ENCODE peak calls at places on chromosomes 3 and 15, in ten cellular contexts. One of them, this sample, is unnamed. For H3K27me3 and H3K36me3, the result is how much of the 10 kb centered on the place peaks cover.

GRCh38 chr15:89656116-89656815 is 999 bp upstream of the KIF7 start:
- DNase-seq in breast epithelium: no peak
- DNase-seq in lower lobe of right lung: no peak
- DNase-seq in tibial artery: no peak
- DNase-seq in cardiac muscle cell: no peak
- DNase-seq in mesendoderm: no peak
- DNase-seq in heart left ventricle: no peak
- DNase-seq in ovary: no peak
- DNase-seq in CD8-positive, alpha-beta T cell: no peak
- DNase-seq in esophagus squamous epithelium: no peak
- DNase-seq in this sample: no peak

GRCh38 chr3:120435621-120436020 is 15.2 kb downstream of the FSTL1 start:
- DNase-seq in breast epithelium: no peak
- DNase-seq in lower lobe of right lung: no peak
- DNase-seq in tibial artery: no peak
- DNase-seq in cardiac muscle cell: peak
- DNase-seq in mesendoderm: peak
- DNase-seq in heart left ventricle: no peak
- DNase-seq in ovary: no peak
- DNase-seq in CD8-positive, alpha-beta T cell: no peak
- DNase-seq in esophagus squamous epithelium: no peak
- DNase-seq in this sample: no peak

GRCh38 chr3:112334709-112335108 is 1.8 kb downstream of the CD200 start:
- DNase-seq in breast epithelium: no peak
- DNase-seq in lower lobe of right lung: no peak
- DNase-seq in tibial artery: no peak
- DNase-seq in cardiac muscle cell: peak
- DNase-seq in mesendoderm: no peak
- DNase-seq in heart left ventricle: no peak
- DNase-seq in ovary: no peak
- DNase-seq in CD8-positive, alpha-beta T cell: no peak
- DNase-seq in esophagus squamous epithelium: no peak
- DNase-seq in this sample: no peak

GRCh38 chr3:127534564-127534963 is 56.0 kb downstream of the TPRA1 start:
- DNase-seq in breast epithelium: no peak
- DNase-seq in lower lobe of right lung: no peak
- DNase-seq in tibial artery: peak
- DNase-seq in cardiac muscle cell: no peak
- DNase-seq in mesendoderm: no peak
- DNase-seq in heart left ventricle: no peak
- DNase-seq in ovary: no peak
- DNase-seq in CD8-positive, alpha-beta T cell: no peak
- DNase-seq in esophagus squamous epithelium: no peak
- DNase-seq in this sample: no peak

GRCh38 chr15:65409284-65409631 is 13.5 kb downstream of the IGDCC4 start:
- DNase-seq in breast epithelium: no peak
- DNase-seq in lower lobe of right lung: no peak
- DNase-seq in tibial artery: no peak
- DNase-seq in cardiac muscle cell: peak
- DNase-seq in mesendoderm: no peak
- DNase-seq in heart left ventricle: no peak
- DNase-seq in ovary: no peak
- DNase-seq in CD8-positive, alpha-beta T cell: no peak
- DNase-seq in esophagus squamous epithelium: no peak
- DNase-seq in this sample: no peak

GRCh38 chr3:18771931-18772330 is 346.8 kb upstream of the SATB1 start:
- DNase-seq in breast epithelium: no peak
- DNase-seq in lower lobe of right lung: no peak
- DNase-seq in tibial artery: no peak
- DNase-seq in cardiac muscle cell: no peak
- DNase-seq in mesendoderm: no peak
- DNase-seq in heart left ventricle: no peak
- DNase-seq in ovary: no peak
- DNase-seq in CD8-positive, alpha-beta T cell: no peak
- DNase-seq in esophagus squamous epithelium: no peak
- DNase-seq in this sample: no peak

GRCh38 chr3:139202226-139202958 is 141.4 kb upstream of the MRPS22 start:
- DNase-seq in breast epithelium: no peak
- DNase-seq in lower lobe of right lung: no peak
- DNase-seq in tibial artery: no peak
- DNase-seq in cardiac muscle cell: no peak
- DNase-seq in mesendoderm: peak
- DNase-seq in heart left ventricle: peak
- DNase-seq in ovary: no peak
- DNase-seq in CD8-positive, alpha-beta T cell: no peak
- DNase-seq in esophagus squamous epithelium: no peak
- DNase-seq in this sample: no peak

GRCh38 chr3:35183915-35184675 is 455.2 kb upstream of the ARPP21 start:
- DNase-seq in breast epithelium: no peak
- DNase-seq in lower lobe of right lung: no peak
- DNase-seq in tibial artery: no peak
- DNase-seq in cardiac muscle cell: peak
- DNase-seq in mesendoderm: no peak
- DNase-seq in heart left ventricle: no peak
- DNase-seq in ovary: no peak
- DNase-seq in CD8-positive, alpha-beta T cell: no peak
- DNase-seq in esophagus squamous epithelium: no peak
- DNase-seq in this sample: no peak

GRCh38 chr15:82812994-82813393 is 3.6 kb downstream of the WHAMM start:
- DNase-seq in breast epithelium: no peak
- DNase-seq in lower lobe of right lung: no peak
- DNase-seq in tibial artery: no peak
- DNase-seq in cardiac muscle cell: no peak
- DNase-seq in mesendoderm: no peak
- DNase-seq in heart left ventricle: no peak
- DNase-seq in ovary: no peak
- DNase-seq in CD8-positive, alpha-beta T cell: no peak
- DNase-seq in esophagus squamous epithelium: no peak
- DNase-seq in this sample: no peak

GRCh38 chr3:98359993-98360675 is 6.5 kb downstream of the OR5K4 start:
- DNase-seq in breast epithelium: no peak
- DNase-seq in lower lobe of right lung: no peak
- DNase-seq in tibial artery: no peak
- DNase-seq in cardiac muscle cell: no peak
- DNase-seq in mesendoderm: peak
- DNase-seq in heart left ventricle: no peak
- DNase-seq in ovary: no peak
- DNase-seq in CD8-positive, alpha-beta T cell: no peak
- DNase-seq in esophagus squamous epithelium: no peak
- DNase-seq in this sample: no peak

GRCh38 chr3:183117046-183117445 is 17.8 kb upstream of the MCCC1 start:
- DNase-seq in breast epithelium: no peak
- DNase-seq in lower lobe of right lung: no peak
- DNase-seq in tibial artery: no peak
- DNase-seq in cardiac muscle cell: no peak
- DNase-seq in mesendoderm: no peak
- DNase-seq in heart left ventricle: no peak
- DNase-seq in ovary: no peak
- DNase-seq in CD8-positive, alpha-beta T cell: no peak
- DNase-seq in esophagus squamous epithelium: no peak
- DNase-seq in this sample: no peak

GRCh38 chr3:76685858-76686257 is 354.0 kb upstream of the ROBO2 start:
- DNase-seq in breast epithelium: no peak
- DNase-seq in lower lobe of right lung: no peak
- DNase-seq in tibial artery: no peak
- DNase-seq in cardiac muscle cell: no peak
- DNase-seq in mesendoderm: peak
- DNase-seq in heart left ventricle: no peak
- DNase-seq in ovary: no peak
- DNase-seq in CD8-positive, alpha-beta T cell: no peak
- DNase-seq in esophagus squamous epithelium: no peak
- DNase-seq in this sample: no peak

GRCh38 chr3:60841355-60841754 is 409.9 kb downstream of the FHIT start:
- DNase-seq in breast epithelium: no peak
- DNase-seq in lower lobe of right lung: no peak
- DNase-seq in tibial artery: no peak
- DNase-seq in cardiac muscle cell: peak
- DNase-seq in mesendoderm: peak
- DNase-seq in heart left ventricle: no peak
- DNase-seq in ovary: no peak
- DNase-seq in CD8-positive, alpha-beta T cell: no peak
- DNase-seq in esophagus squamous epithelium: no peak
- DNase-seq in this sample: no peak

GRCh38 chr15:66961407-66961884 is 104.0 kb upstream of the SMAD3 start:
- DNase-seq in breast epithelium: no peak
- DNase-seq in lower lobe of right lung: no peak
- DNase-seq in tibial artery: peak
- DNase-seq in cardiac muscle cell: peak
- DNase-seq in mesendoderm: peak
- DNase-seq in heart left ventricle: no peak
- DNase-seq in ovary: no peak
- DNase-seq in CD8-positive, alpha-beta T cell: no peak
- DNase-seq in esophagus squamous epithelium: no peak
- DNase-seq in this sample: no peak

DNA sequence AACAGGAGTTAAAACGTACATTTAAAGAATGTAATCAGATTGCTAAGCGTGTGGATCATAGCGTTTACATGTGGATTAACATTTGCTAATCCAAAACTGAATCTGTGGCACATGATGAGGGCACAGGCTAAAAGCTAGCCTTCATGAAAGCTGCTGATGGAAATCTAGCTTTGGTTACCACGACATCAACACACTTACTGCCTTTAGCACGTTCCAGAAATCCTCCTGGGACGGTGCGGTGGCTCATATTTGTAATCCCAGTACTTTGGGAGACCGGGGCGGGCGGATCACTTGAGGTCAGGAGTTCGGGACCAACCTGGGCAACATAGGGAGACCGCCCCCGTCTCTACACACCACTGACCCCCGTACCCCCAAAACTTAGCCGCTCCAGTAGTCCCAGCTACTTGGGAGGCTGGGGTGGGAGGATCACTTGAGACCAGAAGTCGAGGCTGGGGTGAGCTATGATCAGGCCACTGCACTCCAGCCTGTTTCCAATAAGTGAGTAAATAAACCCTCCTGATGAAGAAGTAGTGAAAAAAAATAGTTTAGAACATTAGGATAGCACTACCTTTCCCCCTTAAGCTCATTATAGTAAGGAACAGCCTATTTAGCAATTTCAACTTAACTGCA is 1.2 kb upstream of the PRTG start:
- DNase-seq in breast epithelium: no peak
- DNase-seq in lower lobe of right lung: no peak
- DNase-seq in tibial artery: no peak
- DNase-seq in cardiac muscle cell: peak
- DNase-seq in mesendoderm: peak
- DNase-seq in heart left ventricle: no peak
- DNase-seq in ovary: no peak
- DNase-seq in CD8-positive, alpha-beta T cell: no peak
- DNase-seq in esophagus squamous epithelium: no peak
- DNase-seq in this sample: no peak
- H3K27me3 ChIP-seq in breast epithelium: under half
- H3K27me3 ChIP-seq in lower lobe of right lung: under half
- H3K27me3 ChIP-seq in tibial artery: under half
- H3K27me3 ChIP-seq in cardiac muscle cell: under half
- H3K27me3 ChIP-seq in mesendoderm: under half
- H3K27me3 ChIP-seq in heart left ventricle: under half
- H3K27me3 ChIP-seq in ovary: under half
- H3K27me3 ChIP-seq in CD8-positive, alpha-beta T cell: under half
- H3K27me3 ChIP-seq in esophagus squamous epithelium: under half
- H3K27me3 ChIP-seq in this sample: under half

DNA sequence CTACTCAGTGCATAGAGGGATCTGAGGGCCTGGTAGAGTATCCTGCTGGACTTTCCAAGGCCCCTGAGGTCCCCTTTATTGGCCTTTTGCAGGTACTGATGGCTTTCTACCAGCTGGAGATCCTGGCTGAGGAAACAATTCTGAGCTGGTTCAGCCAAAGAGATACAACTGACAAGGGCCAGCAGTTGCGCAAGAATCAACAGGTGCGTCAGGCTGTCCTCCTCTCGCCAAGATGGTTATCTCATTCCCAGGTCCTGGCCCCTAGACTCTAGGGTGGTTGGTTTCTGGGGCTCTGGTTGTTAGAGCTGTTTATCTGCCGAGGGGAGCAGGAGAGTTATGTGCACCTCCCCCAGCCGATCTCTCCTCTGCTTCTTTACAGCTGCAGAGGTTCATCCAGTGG is 9.3 kb downstream of the EIF2B5 start:
- DNase-seq in breast epithelium: no peak
- DNase-seq in lower lobe of right lung: no peak
- DNase-seq in tibial artery: no peak
- DNase-seq in cardiac muscle cell: no peak
- DNase-seq in mesendoderm: no peak
- DNase-seq in heart left ventricle: no peak
- DNase-seq in ovary: no peak
- DNase-seq in CD8-positive, alpha-beta T cell: no peak
- DNase-seq in esophagus squamous epithelium: no peak
- DNase-seq in this sample: no peak
- H3K36me3 ChIP-seq in breast epithelium: under half
- H3K36me3 ChIP-seq in lower lobe of right lung: half or more
- H3K36me3 ChIP-seq in tibial artery: half or more
- H3K36me3 ChIP-seq in cardiac muscle cell: under half
- H3K36me3 ChIP-seq in mesendoderm: under half
- H3K36me3 ChIP-seq in heart left ventricle: under half
- H3K36me3 ChIP-seq in ovary: under half
- H3K36me3 ChIP-seq in CD8-positive, alpha-beta T cell: half or more
- H3K36me3 ChIP-seq in esophagus squamous epithelium: half or more
- H3K36me3 ChIP-seq in this sample: half or more

DNA sequence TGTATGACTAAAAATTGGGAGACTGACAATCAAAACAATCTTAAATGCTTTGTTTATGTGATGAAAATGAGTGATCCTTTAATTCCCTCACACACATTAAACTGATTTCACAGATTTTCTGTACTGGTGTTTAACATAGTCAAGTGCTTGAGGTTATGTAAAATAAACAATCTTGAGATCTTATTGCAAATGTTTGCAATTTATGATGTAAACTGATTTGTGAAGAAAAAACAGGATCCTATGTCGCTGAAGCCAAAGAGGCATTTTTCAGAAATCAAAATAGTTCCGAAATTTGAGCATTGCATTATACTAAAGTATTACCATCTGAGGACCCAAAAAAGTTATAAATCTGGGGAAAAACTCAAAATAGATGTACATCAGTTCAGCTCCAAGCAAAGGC is 12.7 kb downstream of the SHOX2 start:
- DNase-seq in breast epithelium: no peak
- DNase-seq in lower lobe of right lung: no peak
- DNase-seq in tibial artery: no peak
- DNase-seq in cardiac muscle cell: no peak
- DNase-seq in mesendoderm: no peak
- DNase-seq in heart left ventricle: no peak
- DNase-seq in ovary: no peak
- DNase-seq in CD8-positive, alpha-beta T cell: no peak
- DNase-seq in esophagus squamous epithelium: no peak
- DNase-seq in this sample: no peak
- H3K27me3 ChIP-seq in breast epithelium: half or more
- H3K27me3 ChIP-seq in lower lobe of right lung: half or more
- H3K27me3 ChIP-seq in tibial artery: under half
- H3K27me3 ChIP-seq in cardiac muscle cell: half or more
- H3K27me3 ChIP-seq in mesendoderm: under half
- H3K27me3 ChIP-seq in heart left ventricle: under half
- H3K27me3 ChIP-seq in ovary: under half
- H3K27me3 ChIP-seq in CD8-positive, alpha-beta T cell: under half
- H3K27me3 ChIP-seq in esophagus squamous epithelium: under half
- H3K27me3 ChIP-seq in this sample: half or more

DNA sequence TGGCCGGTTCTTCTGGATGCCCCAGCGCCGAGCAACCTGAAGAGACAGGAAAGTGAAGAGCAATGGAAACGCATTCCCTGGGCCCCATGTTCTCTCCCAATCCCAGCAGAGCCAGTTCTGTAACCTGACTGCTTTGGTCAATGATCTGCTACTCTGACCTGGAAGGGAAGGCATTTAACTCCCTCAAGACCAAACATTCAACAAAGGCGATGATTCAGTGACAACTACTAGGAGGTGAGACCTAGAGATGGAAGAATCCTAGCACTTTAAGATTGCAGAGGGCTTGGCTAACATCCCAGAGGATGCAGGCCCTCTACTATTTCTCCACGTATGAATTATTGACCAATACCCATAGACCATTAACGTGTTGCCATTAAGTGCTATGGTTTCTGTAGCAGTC is 56.8 kb downstream of the ETV5 start:
- DNase-seq in breast epithelium: no peak
- DNase-seq in lower lobe of right lung: no peak
- DNase-seq in tibial artery: no peak
- DNase-seq in cardiac muscle cell: no peak
- DNase-seq in mesendoderm: no peak
- DNase-seq in heart left ventricle: no peak
- DNase-seq in ovary: no peak
- DNase-seq in CD8-positive, alpha-beta T cell: no peak
- DNase-seq in esophagus squamous epithelium: no peak
- DNase-seq in this sample: no peak
- H3K36me3 ChIP-seq in breast epithelium: under half
- H3K36me3 ChIP-seq in lower lobe of right lung: half or more
- H3K36me3 ChIP-seq in tibial artery: half or more
- H3K36me3 ChIP-seq in cardiac muscle cell: under half
- H3K36me3 ChIP-seq in mesendoderm: under half
- H3K36me3 ChIP-seq in heart left ventricle: under half
- H3K36me3 ChIP-seq in ovary: under half
- H3K36me3 ChIP-seq in CD8-positive, alpha-beta T cell: under half
- H3K36me3 ChIP-seq in esophagus squamous epithelium: under half
- H3K36me3 ChIP-seq in this sample: half or more

This sample was measured in stomach.